ENCODE peak calls at places on chromosome 16, in nine cellular contexts. One of them, this sample, is unnamed.

GRCh38 chr16:20191566-20191965 is 117.9 kb upstream of the GPR139 start:
- DNase-seq in epithelial cell of proximal tubule: no peak
- DNase-seq in HCT116: no peak
- DNase-seq in neural progenitor cell: no peak
- DNase-seq in BE2C: no peak
- DNase-seq in uterus: no peak
- DNase-seq in prostate gland: no peak
- DNase-seq in heart right ventricle: no peak
- DNase-seq in fibroblast of lung: no peak
- DNase-seq in this sample: no peak

GRCh38 chr16:11135167-11135973 is 120.6 kb downstream of the SOCS1 start:
- DNase-seq in BE2C: no peak
- DNase-seq in prostate gland: no peak
- DNase-seq in epithelial cell of proximal tubule: no peak
- DNase-seq in fibroblast of lung: peak; percentile 67
- DNase-seq in uterus: no peak
- DNase-seq in neural progenitor cell: no peak
- DNase-seq in heart right ventricle: no peak
- DNase-seq in HCT116: no peak
- DNase-seq in this sample: no peak

GRCh38 chr16:85361441-85362118 is 249.3 kb upstream of the CIBAR2 start:
- DNase-seq in HCT116: no peak
- DNase-seq in neural progenitor cell: no peak
- DNase-seq in fibroblast of lung: no peak
- DNase-seq in BE2C: no peak
- DNase-seq in prostate gland: no peak
- DNase-seq in heart right ventricle: no peak
- DNase-seq in epithelial cell of proximal tubule: no peak
- DNase-seq in uterus: no peak
- DNase-seq in this sample: no peak

GRCh38 chr16:69672998-69673713 is 53.2 kb downstream of the NQO1 start:
- DNase-seq in prostate gland: no peak
- DNase-seq in neural progenitor cell: no peak
- DNase-seq in fibroblast of lung: peak; percentile 66
- DNase-seq in heart right ventricle: no peak
- DNase-seq in BE2C: no peak
- DNase-seq in epithelial cell of proximal tubule: no peak
- DNase-seq in uterus: no peak
- DNase-seq in HCT116: no peak
- DNase-seq in this sample: no peak

GRCh38 chr16:87133966-87134945 is 182.9 kb downstream of the C16orf95 start:
- DNase-seq in uterus: no peak
- DNase-seq in heart right ventricle: no peak
- DNase-seq in prostate gland: no peak
- DNase-seq in epithelial cell of proximal tubule: no peak
- DNase-seq in fibroblast of lung: no peak
- DNase-seq in BE2C: no peak
- DNase-seq in neural progenitor cell: no peak
- DNase-seq in HCT116: no peak
- DNase-seq in this sample: no peak

GRCh38 chr16:14109077-14109775 is 38.1 kb downstream of the MRTFB start:
- DNase-seq in HCT116: no peak
- DNase-seq in neural progenitor cell: no peak
- DNase-seq in fibroblast of lung: no peak
- DNase-seq in epithelial cell of proximal tubule: no peak
- DNase-seq in uterus: no peak
- DNase-seq in heart right ventricle: no peak
- DNase-seq in prostate gland: no peak
- DNase-seq in BE2C: no peak
- DNase-seq in this sample: peak; percentile 69

GRCh38 chr16:27363246-27363632 is 38.7 kb upstream of the IL21R start:
- DNase-seq in BE2C: no peak
- DNase-seq in HCT116: no peak
- DNase-seq in prostate gland: no peak
- DNase-seq in neural progenitor cell: no peak
- DNase-seq in heart right ventricle: no peak
- DNase-seq in fibroblast of lung: no peak
- DNase-seq in epithelial cell of proximal tubule: no peak
- DNase-seq in uterus: no peak
- DNase-seq in this sample: no peak

GRCh38 chr16:48636521-48636920 is 26.5 kb upstream of the N4BP1 start:
- DNase-seq in HCT116: no peak
- DNase-seq in neural progenitor cell: no peak
- DNase-seq in epithelial cell of proximal tubule: no peak
- DNase-seq in prostate gland: no peak
- DNase-seq in heart right ventricle: no peak
- DNase-seq in fibroblast of lung: no peak
- DNase-seq in BE2C: no peak
- DNase-seq in uterus: no peak
- DNase-seq in this sample: no peak

GRCh38 chr16:286491-287297 is 3.7 kb downstream of the PDIA2 start:
- DNase-seq in neural progenitor cell: no peak
- DNase-seq in epithelial cell of proximal tubule: no peak
- DNase-seq in prostate gland: no peak
- DNase-seq in uterus: no peak
- DNase-seq in heart right ventricle: no peak
- DNase-seq in HCT116: no peak
- DNase-seq in fibroblast of lung: no peak
- DNase-seq in BE2C: no peak
- DNase-seq in this sample: no peak

GRCh38 chr16:67163164-67163902 is 1.2 kb upstream of the HSF4 start:
- DNase-seq in epithelial cell of proximal tubule: no peak
- DNase-seq in fibroblast of lung: peak; percentile 56
- DNase-seq in BE2C: peak; percentile 78
- DNase-seq in heart right ventricle: no peak
- DNase-seq in prostate gland: peak; percentile 56
- DNase-seq in neural progenitor cell: peak; percentile 82
- DNase-seq in uterus: no peak
- DNase-seq in HCT116: no peak
- DNase-seq in this sample: no peak

GRCh38 chr16:73877148-73877547 is 419.5 kb upstream of the PSMD7 start:
- DNase-seq in BE2C: no peak
- DNase-seq in heart right ventricle: no peak
- DNase-seq in epithelial cell of proximal tubule: no peak
- DNase-seq in HCT116: no peak
- DNase-seq in fibroblast of lung: no peak
- DNase-seq in uterus: no peak
- DNase-seq in neural progenitor cell: no peak
- DNase-seq in prostate gland: no peak
- DNase-seq in this sample: no peak

GRCh38 chr16:73873643-73874042 is 423.0 kb upstream of the PSMD7 start:
- DNase-seq in uterus: no peak
- DNase-seq in fibroblast of lung: no peak
- DNase-seq in heart right ventricle: no peak
- DNase-seq in HCT116: no peak
- DNase-seq in BE2C: no peak
- DNase-seq in neural progenitor cell: no peak
- DNase-seq in prostate gland: no peak
- DNase-seq in epithelial cell of proximal tubule: no peak
- DNase-seq in this sample: no peak

GRCh38 chr16:73872856-73873255 is 423.8 kb upstream of the PSMD7 start:
- DNase-seq in fibroblast of lung: no peak
- DNase-seq in BE2C: no peak
- DNase-seq in epithelial cell of proximal tubule: no peak
- DNase-seq in uterus: no peak
- DNase-seq in HCT116: no peak
- DNase-seq in neural progenitor cell: no peak
- DNase-seq in prostate gland: no peak
- DNase-seq in heart right ventricle: no peak
- DNase-seq in this sample: no peak

GRCh38 chr16:73879621-73880020 is 417.0 kb upstream of the PSMD7 start:
- DNase-seq in HCT116: no peak
- DNase-seq in fibroblast of lung: no peak
- DNase-seq in BE2C: no peak
- DNase-seq in heart right ventricle: no peak
- DNase-seq in uterus: no peak
- DNase-seq in neural progenitor cell: no peak
- DNase-seq in epithelial cell of proximal tubule: no peak
- DNase-seq in prostate gland: no peak
- DNase-seq in this sample: no peak

GRCh38 chr16:73878616-73879015 is 418.0 kb upstream of the PSMD7 start:
- DNase-seq in heart right ventricle: peak; percentile 29
- DNase-seq in BE2C: no peak
- DNase-seq in neural progenitor cell: peak; percentile 27
- DNase-seq in HCT116: peak; percentile 52
- DNase-seq in uterus: no peak
- DNase-seq in epithelial cell of proximal tubule: peak; percentile 29
- DNase-seq in fibroblast of lung: peak; percentile 90
- DNase-seq in prostate gland: peak; percentile 10
- DNase-seq in this sample: peak; percentile 51
- TF ChIP-seq CTCF in heart right ventricle: peak; percentile 80
- TF ChIP-seq CTCF in BE2C: peak; percentile 78
- TF ChIP-seq CTCF in neural progenitor cell: peak; percentile 36
- TF ChIP-seq CTCF in HCT116: peak; percentile 59
- TF ChIP-seq CTCF in uterus: peak; percentile 57
- TF ChIP-seq CTCF in epithelial cell of proximal tubule: peak; percentile 78
- TF ChIP-seq CTCF in fibroblast of lung: peak; percentile 68
- TF ChIP-seq CTCF in prostate gland: peak; percentile 38
- TF ChIP-seq CTCF in this sample: peak; percentile 76

GRCh38 chr16:70703835-70704381 is 18.1 kb upstream of the MTSS2 start:
- DNase-seq in epithelial cell of proximal tubule: no peak
- DNase-seq in prostate gland: no peak
- DNase-seq in BE2C: no peak
- DNase-seq in heart right ventricle: no peak
- DNase-seq in neural progenitor cell: no peak
- DNase-seq in HCT116: no peak
- DNase-seq in fibroblast of lung: no peak
- DNase-seq in uterus: no peak
- DNase-seq in this sample: no peak

GRCh38 chr16:70704586-70704985 is 18.7 kb upstream of the MTSS2 start:
- DNase-seq in HCT116: no peak
- DNase-seq in BE2C: no peak
- DNase-seq in uterus: peak; percentile 27
- DNase-seq in fibroblast of lung: no peak
- DNase-seq in prostate gland: no peak
- DNase-seq in epithelial cell of proximal tubule: no peak
- DNase-seq in heart right ventricle: no peak
- DNase-seq in neural progenitor cell: no peak
- DNase-seq in this sample: no peak

GRCh38 chr16:70701998-70702397 is 16.1 kb upstream of the MTSS2 start:
- DNase-seq in neural progenitor cell: no peak
- DNase-seq in epithelial cell of proximal tubule: no peak
- DNase-seq in uterus: no peak
- DNase-seq in prostate gland: no peak
- DNase-seq in heart right ventricle: no peak
- DNase-seq in HCT116: no peak
- DNase-seq in BE2C: no peak
- DNase-seq in fibroblast of lung: no peak
- DNase-seq in this sample: no peak

GRCh38 chr16:70702624-70703023 is 16.8 kb upstream of the MTSS2 start:
- DNase-seq in epithelial cell of proximal tubule: no peak
- DNase-seq in uterus: no peak
- DNase-seq in fibroblast of lung: no peak
- DNase-seq in HCT116: no peak
- DNase-seq in prostate gland: no peak
- DNase-seq in heart right ventricle: no peak
- DNase-seq in BE2C: no peak
- DNase-seq in neural progenitor cell: no peak
- DNase-seq in this sample: no peak

DNA sequence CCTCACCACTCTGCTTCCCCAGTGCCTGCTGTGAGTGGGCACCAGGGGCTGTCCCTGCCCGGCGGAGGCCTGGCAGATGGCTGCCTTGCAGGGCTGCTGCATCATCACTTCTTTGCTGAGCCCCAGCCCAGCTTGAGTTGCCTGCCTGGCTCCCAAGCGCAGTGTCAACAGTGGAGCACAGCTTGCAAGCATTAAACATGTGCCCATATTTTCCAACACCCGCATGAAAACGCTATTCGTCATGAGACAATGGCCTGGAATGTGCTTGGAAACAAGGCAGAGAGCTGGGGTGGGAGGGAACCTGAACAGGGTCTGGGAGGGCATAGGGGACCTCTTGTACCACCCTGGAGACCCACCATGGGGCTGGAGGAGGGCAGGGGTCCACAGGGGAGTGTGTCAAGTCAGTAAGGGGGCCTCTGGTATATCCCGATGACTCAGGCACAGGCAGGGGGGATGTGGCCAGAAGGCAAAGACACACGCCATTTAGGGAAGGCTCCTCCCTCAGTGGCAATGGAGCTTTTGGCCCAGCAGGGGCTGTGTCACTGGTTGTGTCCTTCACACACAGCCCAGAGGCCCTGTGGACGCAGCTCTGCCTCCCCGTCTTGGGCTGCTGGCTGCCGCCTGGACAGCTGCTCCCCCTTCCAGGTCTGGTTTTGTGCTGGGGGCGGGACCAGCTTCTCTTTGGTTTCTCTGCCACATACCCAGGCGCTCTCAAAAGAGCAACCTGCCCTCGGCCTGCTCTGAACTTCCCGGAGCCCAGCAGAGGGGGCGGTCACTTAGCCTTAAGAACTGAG is 17.4 kb upstream of the MTSS2 start:
- DNase-seq in prostate gland: peak; percentile 88
- DNase-seq in epithelial cell of proximal tubule: no peak
- DNase-seq in uterus: peak; percentile 70
- DNase-seq in BE2C: peak; percentile 85
- DNase-seq in HCT116: no peak
- DNase-seq in fibroblast of lung: peak; percentile 94
- DNase-seq in heart right ventricle: peak; percentile 68
- DNase-seq in neural progenitor cell: peak; percentile 55
- DNase-seq in this sample: no peak
- H3K4me3 ChIP-seq in prostate gland: no peak overlapping the region
- H3K4me3 ChIP-seq in epithelial cell of proximal tubule: no peak overlapping the region
- H3K4me3 ChIP-seq in uterus: no peak overlapping the region
- H3K4me3 ChIP-seq in BE2C: no peak overlapping the region
- H3K4me3 ChIP-seq in HCT116: no peak overlapping the region
- H3K4me3 ChIP-seq in fibroblast of lung: no peak overlapping the region
- H3K4me3 ChIP-seq in heart right ventricle: no peak overlapping the region
- H3K4me3 ChIP-seq in neural progenitor cell: no peak overlapping the region
- H3K4me3 ChIP-seq in this sample: no peak overlapping the region

DNA sequence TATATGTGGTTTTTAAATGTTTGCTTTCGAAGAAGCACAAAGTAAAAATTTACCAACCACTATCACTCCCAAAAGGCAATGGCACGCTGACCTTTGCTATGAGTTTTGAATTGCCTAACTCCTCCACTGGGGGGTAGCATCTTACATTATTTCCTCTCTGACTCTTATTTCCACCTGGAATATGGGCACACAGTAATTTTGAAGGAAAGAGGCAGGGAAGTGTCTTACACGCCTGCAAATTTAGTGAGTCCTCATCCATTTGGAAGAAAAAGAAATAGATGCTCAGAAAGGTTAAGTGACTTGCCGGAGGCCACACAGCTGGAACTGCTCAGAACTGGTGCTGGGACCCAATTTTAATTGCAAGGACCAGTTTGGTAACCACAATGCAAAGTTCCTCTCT is 29.9 kb upstream of the IRX6 start:
- DNase-seq in HCT116: no peak
- DNase-seq in prostate gland: no peak
- DNase-seq in uterus: no peak
- DNase-seq in neural progenitor cell: no peak
- DNase-seq in fibroblast of lung: no peak
- DNase-seq in BE2C: no peak
- DNase-seq in heart right ventricle: no peak
- DNase-seq in epithelial cell of proximal tubule: no peak
- DNase-seq in this sample: no peak
- TF ChIP-seq CTCF in HCT116: peak; percentile 39
- TF ChIP-seq CTCF in prostate gland: no peak
- TF ChIP-seq CTCF in uterus: no peak
- TF ChIP-seq CTCF in neural progenitor cell: peak; percentile 35
- TF ChIP-seq CTCF in fibroblast of lung: no peak
- TF ChIP-seq CTCF in BE2C: peak; percentile 32
- TF ChIP-seq CTCF in heart right ventricle: no peak
- TF ChIP-seq CTCF in epithelial cell of proximal tubule: peak; percentile 47
- TF ChIP-seq CTCF in this sample: peak; percentile 47

GRCh38 chr16:29813644-29814562 is 1.9 kb downstream of the PRRT2 start:
- DNase-seq in HCT116: no peak
- DNase-seq in epithelial cell of proximal tubule: no peak
- DNase-seq in heart right ventricle: peak; percentile 19
- DNase-seq in uterus: no peak
- DNase-seq in fibroblast of lung: no peak
- DNase-seq in BE2C: peak; percentile 82
- DNase-seq in prostate gland: no peak
- DNase-seq in neural progenitor cell: peak; percentile 52
- DNase-seq in this sample: no peak
- H3K4me3 ChIP-seq in HCT116: no peak overlapping the region
- H3K4me3 ChIP-seq in epithelial cell of proximal tubule: no peak overlapping the region
- H3K4me3 ChIP-seq in heart right ventricle: no peak overlapping the region
- H3K4me3 ChIP-seq in uterus: peak overlapping the region; percentile 66
- H3K4me3 ChIP-seq in fibroblast of lung: no peak overlapping the region
- H3K4me3 ChIP-seq in BE2C: peak overlapping the region; percentile 80
- H3K4me3 ChIP-seq in prostate gland: no peak overlapping the region
- H3K4me3 ChIP-seq in neural progenitor cell: peak overlapping the region; percentile 83
- H3K4me3 ChIP-seq in this sample: no peak overlapping the region